ENCODE peak calls at places on chromosomes 4 and X, in six cellular contexts. One of them, this sample, is unnamed. For H3K4me1, the result is how much of the 10 kb centered on the place peaks cover.

GRCh38 chr4:99710020-99710419 is 52.4 kb upstream of the C4orf54 start:
- DNase-seq in prostate gland: no peak
- DNase-seq in K562: no peak
- DNase-seq in stomach: no peak
- DNase-seq in transverse colon: no peak
- DNase-seq in upper lobe of left lung: no peak
- DNase-seq in this sample: no peak

GRCh38 chr4:1855334-1856070 is 454 bp downstream of the LETM1 start:
- DNase-seq in K562: peak
- DNase-seq in prostate gland: no peak
- DNase-seq in transverse colon: peak
- DNase-seq in upper lobe of left lung: peak
- DNase-seq in stomach: no peak
- DNase-seq in this sample: no peak

GRCh38 chr4:111847256-111848108 is 297.8 kb upstream of the FAM241A start:
- DNase-seq in K562: no peak
- DNase-seq in stomach: no peak
- DNase-seq in prostate gland: no peak
- DNase-seq in transverse colon: no peak
- DNase-seq in upper lobe of left lung: no peak
- DNase-seq in this sample: no peak

GRCh38 chr4:127533028-127533700 is 99.6 kb upstream of the INTU start:
- DNase-seq in prostate gland: no peak
- DNase-seq in K562: no peak
- DNase-seq in upper lobe of left lung: peak
- DNase-seq in stomach: peak
- DNase-seq in transverse colon: peak
- DNase-seq in this sample: no peak

GRCh38 chrX:346034-346813 is 27.6 kb upstream of the GTPBP6 start:
- DNase-seq in K562: no peak
- DNase-seq in transverse colon: no peak
- DNase-seq in stomach: no peak
- DNase-seq in prostate gland: no peak
- DNase-seq in upper lobe of left lung: no peak
- DNase-seq in this sample: peak

GRCh38 chrX:2697306-2697705 is 6.2 kb downstream of the CD99 start:
- DNase-seq in transverse colon: no peak
- DNase-seq in upper lobe of left lung: no peak
- DNase-seq in stomach: no peak
- DNase-seq in prostate gland: no peak
- DNase-seq in K562: no peak
- DNase-seq in this sample: peak

GRCh38 chr4:45741897-45742296 is 382.0 kb downstream of the GABRG1 start:
- DNase-seq in stomach: no peak
- DNase-seq in K562: no peak
- DNase-seq in upper lobe of left lung: no peak
- DNase-seq in transverse colon: no peak
- DNase-seq in prostate gland: no peak
- DNase-seq in this sample: no peak

GRCh38 chr4:78059524-78059889 is 2.4 kb downstream of the FRAS1 start:
- DNase-seq in stomach: peak
- DNase-seq in upper lobe of left lung: peak
- DNase-seq in K562: peak
- DNase-seq in transverse colon: peak
- DNase-seq in prostate gland: peak
- DNase-seq in this sample: no peak

GRCh38 chrX:113950081-113950678 is 633.7 kb upstream of the HTR2C start:
- DNase-seq in upper lobe of left lung: no peak
- DNase-seq in K562: no peak
- DNase-seq in transverse colon: no peak
- DNase-seq in prostate gland: no peak
- DNase-seq in stomach: no peak
- DNase-seq in this sample: no peak

GRCh38 chr4:103306870-103307345 is 108.8 kb upstream of the CENPE start:
- DNase-seq in prostate gland: peak
- DNase-seq in K562: no peak
- DNase-seq in upper lobe of left lung: peak
- DNase-seq in transverse colon: peak
- DNase-seq in stomach: peak
- DNase-seq in this sample: no peak

GRCh38 chr4:156291317-156291716 is 337.7 kb upstream of the CTSO start:
- DNase-seq in stomach: no peak
- DNase-seq in K562: no peak
- DNase-seq in upper lobe of left lung: no peak
- DNase-seq in transverse colon: no peak
- DNase-seq in prostate gland: no peak
- DNase-seq in this sample: no peak

GRCh38 chr4:1051472-1051871 is 40.0 kb downstream of the FGFRL1 start:
- DNase-seq in upper lobe of left lung: no peak
- DNase-seq in prostate gland: no peak
- DNase-seq in K562: no peak
- DNase-seq in transverse colon: no peak
- DNase-seq in stomach: no peak
- DNase-seq in this sample: no peak

GRCh38 chr4:71293705-71294104 is 45.1 kb upstream of the SLC4A4 start:
- DNase-seq in upper lobe of left lung: no peak
- DNase-seq in prostate gland: no peak
- DNase-seq in K562: no peak
- DNase-seq in stomach: no peak
- DNase-seq in transverse colon: no peak
- DNase-seq in this sample: no peak

GRCh38 chr4:78069859-78070258 is 12.7 kb downstream of the FRAS1 start:
- DNase-seq in stomach: no peak
- DNase-seq in prostate gland: no peak
- DNase-seq in transverse colon: no peak
- DNase-seq in K562: no peak
- DNase-seq in upper lobe of left lung: no peak
- DNase-seq in this sample: no peak

GRCh38 chr4:83054928-83055327 is 19.9 kb downstream of the COPS4 start:
- DNase-seq in upper lobe of left lung: no peak
- DNase-seq in transverse colon: no peak
- DNase-seq in stomach: no peak
- DNase-seq in prostate gland: no peak
- DNase-seq in K562: no peak
- DNase-seq in this sample: no peak

GRCh38 chrX:49191033-49191871 is 5.1 kb upstream of the PRICKLE3 start:
- DNase-seq in K562: peak
- DNase-seq in prostate gland: peak
- DNase-seq in upper lobe of left lung: peak
- DNase-seq in transverse colon: peak
- DNase-seq in stomach: peak
- DNase-seq in this sample: peak

GRCh38 chr4:2928242-2929155 is 34.7 kb downstream of the NOP14 start:
- DNase-seq in upper lobe of left lung: peak
- DNase-seq in transverse colon: no peak
- DNase-seq in K562: no peak
- DNase-seq in prostate gland: no peak
- DNase-seq in stomach: peak
- DNase-seq in this sample: peak

DNA sequence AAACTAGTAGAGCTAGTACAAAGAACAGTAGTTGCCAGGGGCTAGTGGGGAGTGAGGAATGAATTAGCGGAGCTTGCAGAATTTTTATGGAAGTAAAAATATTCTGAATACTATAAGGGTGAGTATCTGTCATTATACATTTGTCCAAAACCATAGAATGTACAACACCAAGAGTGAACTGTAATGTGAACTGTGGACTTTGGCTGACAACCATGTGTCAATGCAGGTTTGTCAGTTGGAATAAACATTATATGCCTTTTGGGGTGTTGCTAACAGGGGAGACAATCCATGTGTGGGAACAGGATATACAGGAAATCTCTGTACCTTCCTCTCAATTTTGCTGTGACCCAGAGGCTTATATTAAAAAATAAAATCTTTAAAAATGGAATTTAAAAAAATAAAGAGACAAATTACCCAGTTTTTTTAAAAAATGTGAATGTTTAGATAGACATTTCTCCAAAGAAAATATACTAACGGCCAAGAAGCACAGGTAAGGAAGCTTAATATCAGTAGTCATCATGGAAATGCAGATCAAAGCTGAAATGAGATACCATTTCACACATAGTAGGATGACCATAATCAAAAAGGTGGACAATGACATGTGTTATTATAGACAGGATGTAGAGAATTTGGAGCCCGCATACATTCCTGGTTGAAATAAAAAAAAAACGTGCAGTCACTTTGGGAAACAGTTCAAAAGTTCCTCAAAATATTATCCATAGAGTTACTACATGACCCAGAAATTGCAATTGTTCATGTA is 899.8 kb downstream of the RAB28 start:
- DNase-seq in K562: no peak
- DNase-seq in stomach: no peak
- DNase-seq in upper lobe of left lung: no peak
- DNase-seq in transverse colon: no peak
- DNase-seq in prostate gland: no peak
- DNase-seq in this sample: no peak
- H3K4me3 ChIP-seq in K562: no peak
- H3K4me3 ChIP-seq in stomach: no peak
- H3K4me3 ChIP-seq in upper lobe of left lung: no peak
- H3K4me3 ChIP-seq in transverse colon: no peak
- H3K4me3 ChIP-seq in prostate gland: no peak
- H3K4me3 ChIP-seq in this sample: no peak

GRCh38 chr4:168613869-168614268 is 117.0 kb downstream of the PALLD start:
- DNase-seq in K562: no peak
- DNase-seq in prostate gland: no peak
- DNase-seq in upper lobe of left lung: no peak
- DNase-seq in transverse colon: no peak
- DNase-seq in stomach: no peak
- DNase-seq in this sample: no peak

GRCh38 chr4:168612435-168613139 is 115.7 kb downstream of the PALLD start:
- DNase-seq in transverse colon: no peak
- DNase-seq in stomach: no peak
- DNase-seq in prostate gland: no peak
- DNase-seq in upper lobe of left lung: no peak
- DNase-seq in K562: no peak
- DNase-seq in this sample: no peak

GRCh38 chr4:168618577-168619265 is 121.9 kb downstream of the PALLD start:
- DNase-seq in K562: no peak
- DNase-seq in stomach: no peak
- DNase-seq in upper lobe of left lung: no peak
- DNase-seq in transverse colon: no peak
- DNase-seq in prostate gland: no peak
- DNase-seq in this sample: no peak

GRCh38 chr4:168614316-168615057 is 117.6 kb downstream of the PALLD start:
- DNase-seq in upper lobe of left lung: no peak
- DNase-seq in transverse colon: no peak
- DNase-seq in stomach: no peak
- DNase-seq in K562: no peak
- DNase-seq in prostate gland: no peak
- DNase-seq in this sample: no peak

GRCh38 chr4:168615294-168615693 is 118.4 kb downstream of the PALLD start:
- DNase-seq in K562: no peak
- DNase-seq in transverse colon: no peak
- DNase-seq in prostate gland: no peak
- DNase-seq in upper lobe of left lung: no peak
- DNase-seq in stomach: no peak
- DNase-seq in this sample: no peak
- H3K4me1 ChIP-seq in K562: under half
- H3K4me1 ChIP-seq in transverse colon: under half
- H3K4me1 ChIP-seq in prostate gland: under half
- H3K4me1 ChIP-seq in upper lobe of left lung: under half
- H3K4me1 ChIP-seq in stomach: under half
- H3K4me1 ChIP-seq in this sample: under half

DNA sequence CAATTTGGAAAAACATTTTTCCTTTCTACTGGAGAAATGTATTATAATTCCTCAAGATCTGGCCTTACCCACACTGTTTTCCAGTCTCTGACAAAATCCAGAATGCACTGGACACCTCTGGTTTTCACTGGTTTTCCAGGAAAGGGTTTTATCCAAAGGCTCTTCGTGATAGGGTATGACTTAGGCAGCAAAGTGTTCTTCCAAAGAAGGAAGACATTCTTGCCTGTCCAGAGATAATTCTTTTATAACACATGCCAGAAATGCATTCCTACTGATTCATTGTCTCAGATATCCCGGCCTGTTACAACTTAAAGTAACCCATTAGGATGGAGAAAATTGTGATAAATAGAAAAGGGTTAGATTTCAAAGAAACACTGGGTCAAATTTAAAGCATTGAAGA is 2343.1 kb downstream of the PCDH7 start:
- DNase-seq in upper lobe of left lung: no peak
- DNase-seq in transverse colon: no peak
- DNase-seq in stomach: no peak
- DNase-seq in K562: no peak
- DNase-seq in prostate gland: no peak
- DNase-seq in this sample: no peak
- TF ChIP-seq POLR2AphosphoS5 in upper lobe of left lung: no peak
- TF ChIP-seq POLR2AphosphoS5 in transverse colon: no peak
- TF ChIP-seq POLR2AphosphoS5 in stomach: no peak
- TF ChIP-seq POLR2AphosphoS5 in K562: no peak
- TF ChIP-seq POLR2AphosphoS5 in prostate gland: no peak
- TF ChIP-seq POLR2AphosphoS5 in this sample: no peak

GRCh38 chrX:140504371-140505324 is at the start of gene SOX3:
- DNase-seq in transverse colon: no peak
- DNase-seq in K562: no peak
- DNase-seq in stomach: no peak
- DNase-seq in prostate gland: no peak
- DNase-seq in upper lobe of left lung: no peak
- DNase-seq in this sample: no peak
- H3K4me3 ChIP-seq in transverse colon: no peak
- H3K4me3 ChIP-seq in K562: no peak
- H3K4me3 ChIP-seq in stomach: peak
- H3K4me3 ChIP-seq in prostate gland: no peak
- H3K4me3 ChIP-seq in upper lobe of left lung: no peak
- H3K4me3 ChIP-seq in this sample: peak

DNA sequence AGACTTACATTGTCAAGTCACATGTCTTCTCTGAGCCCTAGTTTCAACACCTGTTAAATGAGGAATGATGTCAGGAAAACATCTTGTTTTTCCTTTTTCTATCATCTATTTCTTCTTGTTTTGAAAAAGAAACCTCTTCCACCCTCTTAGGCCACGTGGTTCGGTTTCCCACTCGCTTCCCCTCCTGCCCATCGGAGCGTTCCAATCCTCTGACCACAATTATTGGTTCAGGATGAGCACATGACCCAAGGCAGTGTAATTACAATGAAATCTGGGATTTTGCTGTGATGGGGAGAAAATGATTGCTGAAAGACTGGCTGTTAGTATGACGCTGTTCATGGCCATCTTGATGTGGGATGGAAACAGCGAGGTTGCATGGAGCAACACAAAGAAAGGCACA is 186.7 kb downstream of the UNC5C start:
- DNase-seq in K562: no peak
- DNase-seq in stomach: no peak
- DNase-seq in upper lobe of left lung: no peak
- DNase-seq in prostate gland: no peak
- DNase-seq in transverse colon: no peak
- DNase-seq in this sample: no peak
- H3K4me1 ChIP-seq in K562: under half
- H3K4me1 ChIP-seq in stomach: under half
- H3K4me1 ChIP-seq in upper lobe of left lung: under half
- H3K4me1 ChIP-seq in prostate gland: under half
- H3K4me1 ChIP-seq in transverse colon: under half
- H3K4me1 ChIP-seq in this sample: under half

GRCh38 chr4:16532240-16532990 is 306.1 kb upstream of the TAPT1 start:
- DNase-seq in transverse colon: no peak
- DNase-seq in prostate gland: no peak
- DNase-seq in stomach: no peak
- DNase-seq in upper lobe of left lung: peak
- DNase-seq in K562: no peak
- DNase-seq in this sample: no peak
- TF ChIP-seq POLR2AphosphoS5 in transverse colon: no peak
- TF ChIP-seq POLR2AphosphoS5 in prostate gland: peak
- TF ChIP-seq POLR2AphosphoS5 in stomach: no peak
- TF ChIP-seq POLR2AphosphoS5 in upper lobe of left lung: no peak
- TF ChIP-seq POLR2AphosphoS5 in K562: no peak
- TF ChIP-seq POLR2AphosphoS5 in this sample: no peak